ENCODE peak calls at places on chromosomes 11 and 22, in ten cellular contexts. D is left ventricle myocardium inferior, T is A673, P is hepatocyte, A is tibial nerve, J is cardiac fibroblast, E is A549, L is cardiac muscle cell, Y is foreskin fibroblast, R is GM23248. F is an unnamed sample.

GRCh38 chr11:129894281-129895125 is 875 bp downstream of the NFRKB start:
- DNase-seq in T (peak), J (peak), P (peak), L (peak), D (no peak), Y (peak), A (no peak), R (peak), E (no peak), F (peak)

GRCh38 chr11:130168105-130168504 is 8.5 kb downstream of the ST14 start:
- DNase-seq in A (no peak), P (no peak), D (no peak), R (peak), T (no peak), E (no peak), L (no peak), Y (peak), J (peak), F (no peak)

GRCh38 chr11:99020324-99021225 is at the start of gene CNTN5:
- DNase-seq in E (peak), L (peak), P (peak), D (peak), Y (no peak), A (peak), J (peak), R (peak), T (peak), F (peak)

GRCh38 chr22:36808611-36809344 is 8.1 kb downstream of the PVALB start:
- DNase-seq in T (no peak), P (no peak), L (no peak), D (no peak), E (no peak), Y (no peak), A (no peak), J (no peak), R (no peak), F (no peak)

GRCh38 chr11:107882095-107882820 is 23.7 kb upstream of the SLC35F2 start:
- DNase-seq in Y (no peak), E (no peak), J (no peak), D (no peak), L (no peak), R (no peak), A (no peak), T (no peak), P (no peak), F (no peak)

GRCh38 chr11:111370902-111371578 is 8.0 kb downstream of the POU2AF1 start:
- DNase-seq in T (no peak), E (no peak), L (no peak), R (no peak), Y (no peak), D (no peak), P (no peak), J (no peak), A (no peak), F (no peak)

GRCh38 chr11:67055812-67056211 is 835 bp upstream of the RHOD start:
- DNase-seq in A (no peak), R (peak), P (peak), J (peak), T (no peak), Y (no peak), D (no peak), E (no peak), L (peak), F (no peak)

GRCh38 chr11:125443767-125444311 is 52.2 kb downstream of the FEZ1 start:
- DNase-seq in A (no peak), R (no peak), Y (no peak), L (no peak), J (no peak), T (no peak), D (no peak), P (no peak), E (no peak), F (no peak)

GRCh38 chr11:126420730-126421083 is 65.2 kb downstream of the ST3GAL4 start:
- DNase-seq in J (no peak), P (no peak), E (no peak), A (no peak), T (no peak), L (peak), D (no peak), Y (no peak), R (no peak), F (no peak)

GRCh38 chr22:30212996-30213441 is 33.5 kb downstream of the LIF start:
- DNase-seq in D (no peak), E (no peak), Y (no peak), P (no peak), T (no peak), R (peak), L (peak), J (peak), A (no peak), F (peak)

GRCh38 chr22:41171996-41172395 is 33.1 kb upstream of the L3MBTL2 start:
- DNase-seq in J (no peak), Y (no peak), R (no peak), D (no peak), A (no peak), T (no peak), L (no peak), E (no peak), P (no peak), F (no peak)

GRCh38 chr22:38462960-38463784 is 4.7 kb upstream of the KDELR3 start:
- DNase-seq in T (no peak), Y (no peak), D (peak), L (peak), P (peak), E (no peak), A (no peak), R (no peak), J (no peak), F (no peak)

GRCh38 chr11:100791873-100792272 is 104.8 kb downstream of the ARHGAP42 start:
- DNase-seq in P (no peak), T (no peak), R (peak), E (no peak), A (no peak), L (no peak), J (no peak), Y (no peak), D (no peak), F (no peak)

GRCh38 chr11:121595717-121596156 is 143.0 kb upstream of the SORL1-AS1 start:
- DNase-seq in E (peak), J (peak), A (no peak), Y (peak), R (peak), L (peak), P (peak), D (no peak), T (peak), F (peak)

GRCh38 chr11:111819161-111820058 is 52.0 kb downstream of the ALG9 start:
- DNase-seq in A (no peak), Y (peak), E (no peak), J (peak), L (peak), T (peak), D (no peak), P (peak), R (peak), F (peak)

GRCh38 chr11:128548655-128549255 is 38.6 kb downstream of the ETS1 start:
- DNase-seq in A (peak), E (no peak), P (peak), J (peak), L (peak), Y (no peak), R (peak), T (no peak), D (peak), F (peak)

GRCh38 chr22:46971141-46971775 is 208.8 kb downstream of the TBC1D22A start:
- DNase-seq in P (peak), L (peak), D (peak), J (peak), E (no peak), T (no peak), Y (peak), R (no peak), A (peak), F (no peak)

GRCh38 chr11:119236891-119237290 is 30.8 kb downstream of the CBL start:
- DNase-seq in E (no peak), T (no peak), D (no peak), A (no peak), R (peak), Y (peak), L (no peak), P (no peak), J (peak), F (no peak)

GRCh38 chr11:15493921-15494630 is 379.4 kb downstream of the INSC start:
- DNase-seq in J (no peak), Y (no peak), D (no peak), E (no peak), A (no peak), R (no peak), P (peak), T (no peak), L (peak), F (no peak)

GRCh38 chr11:15471028-15471708 is 356.4 kb downstream of the INSC start:
- DNase-seq in P (peak), D (no peak), T (no peak), Y (no peak), L (no peak), J (no peak), E (no peak), R (no peak), A (no peak), F (no peak)

GRCh38 chr22:37177221-37177620 is 10.8 kb downstream of the C1QTNF6 start:
- DNase-seq in R (no peak), T (no peak), D (no peak), L (no peak), A (no peak), Y (no peak), E (no peak), P (no peak), J (no peak), F (no peak)

DNA sequence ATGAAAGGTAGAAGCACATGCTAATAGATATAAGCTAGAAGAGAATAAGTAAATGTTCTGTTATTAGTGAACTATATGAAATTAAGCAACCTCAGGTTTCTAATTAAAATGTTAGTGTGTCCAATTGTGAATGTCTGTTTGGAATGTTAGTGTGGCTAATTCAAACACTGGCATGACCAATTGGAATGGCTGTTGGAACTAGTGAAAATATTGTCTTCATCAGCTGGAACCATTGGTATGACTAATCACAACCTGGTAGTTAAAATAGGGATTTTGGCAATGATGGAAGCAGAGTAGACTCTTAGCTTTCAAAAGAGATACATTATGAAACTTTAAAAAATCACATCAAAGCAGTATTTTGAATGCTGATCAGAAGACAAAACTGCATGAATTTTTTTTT is 66.8 kb downstream of the CYB5R2 start:
- DNase-seq in R (peak), L (no peak), A (no peak), P (no peak), D (no peak), E (no peak), T (no peak), Y (no peak), J (no peak), F (no peak)
- H3K4me3 ChIP-seq in R (no peak), L (no peak), A (no peak), P (peak), D (no peak), E (peak), T (no peak), Y (no peak), J (no peak), F (no peak)

GRCh38 chr11:86577663-86578636 is 94.5 kb downstream of the ME3 start:
- DNase-seq in E (peak), T (peak), A (peak), Y (peak), R (peak), L (peak), J (peak), P (peak), D (peak), F (no peak)
- H3K4me3 ChIP-seq in E (peak), T (no peak), A (no peak), Y (no peak), R (peak), L (no peak), J (no peak), P (no peak), D (peak), F (no peak)

DNA sequence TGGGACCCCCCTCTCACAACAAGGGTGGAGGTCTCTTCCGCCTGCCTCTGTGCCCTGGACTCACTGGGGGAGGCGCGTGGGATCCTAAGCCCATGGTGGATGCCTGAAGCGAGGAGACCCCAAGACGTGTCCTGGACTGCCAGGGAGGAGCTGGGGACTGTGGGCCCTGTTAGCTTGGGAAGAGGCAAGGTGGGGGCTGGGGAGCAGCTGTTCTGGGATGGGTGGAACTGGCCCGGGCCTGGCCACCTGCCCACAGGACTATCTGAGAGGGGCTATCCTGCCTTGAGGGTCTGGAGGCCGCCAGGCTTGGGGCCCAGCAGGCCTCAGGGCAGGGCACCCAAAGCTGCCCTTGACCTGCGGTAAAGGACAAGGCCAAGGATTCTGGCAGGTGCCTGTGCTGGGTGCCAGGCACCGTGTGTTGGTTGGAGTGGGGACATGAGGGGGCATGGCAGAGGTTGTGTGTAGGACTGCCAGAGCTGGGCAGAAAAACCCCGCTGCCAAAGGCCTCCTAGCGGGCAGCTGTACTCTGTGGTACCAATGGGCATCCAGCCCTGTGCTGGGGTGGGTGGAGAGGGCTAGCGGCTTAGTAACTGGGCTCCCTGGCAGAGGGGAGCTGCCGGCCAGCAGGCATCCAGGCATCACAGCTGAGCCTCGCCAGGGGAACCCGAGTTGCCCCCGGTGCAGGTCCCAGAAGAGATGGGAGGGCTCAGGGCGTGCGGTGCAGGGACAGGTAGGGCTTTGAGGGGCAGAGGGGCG is 670 bp downstream of the LSP1 start:
- DNase-seq in R (no peak), J (no peak), A (no peak), T (no peak), P (no peak), Y (no peak), D (no peak), L (no peak), E (no peak), F (no peak)
- H3K4me3 ChIP-seq in R (no peak), J (no peak), A (peak), T (no peak), P (no peak), Y (no peak), D (peak), L (no peak), E (no peak), F (peak)

GRCh38 chr11:114172055-114172861 is 112.7 kb downstream of the ZBTB16 start:
- DNase-seq in L (no peak), E (no peak), P (no peak), D (no peak), Y (no peak), R (no peak), A (no peak), J (no peak), T (no peak), F (no peak)

GRCh38 chr11:114170226-114170625 is 110.7 kb downstream of the ZBTB16 start:
- DNase-seq in A (no peak), E (no peak), R (no peak), P (no peak), L (no peak), Y (no peak), J (no peak), T (no peak), D (no peak), F (no peak)

GRCh38 chr11:114172871-114173444 is 113.4 kb downstream of the ZBTB16 start:
- DNase-seq in E (no peak), R (no peak), L (no peak), A (no peak), J (no peak), T (peak), Y (no peak), D (peak), P (no peak), F (no peak)

GRCh38 chr11:114169321-114169749 is 109.8 kb downstream of the ZBTB16 start:
- DNase-seq in R (peak), P (no peak), D (peak), E (no peak), Y (peak), A (peak), T (no peak), L (no peak), J (peak), F (peak)

DNA sequence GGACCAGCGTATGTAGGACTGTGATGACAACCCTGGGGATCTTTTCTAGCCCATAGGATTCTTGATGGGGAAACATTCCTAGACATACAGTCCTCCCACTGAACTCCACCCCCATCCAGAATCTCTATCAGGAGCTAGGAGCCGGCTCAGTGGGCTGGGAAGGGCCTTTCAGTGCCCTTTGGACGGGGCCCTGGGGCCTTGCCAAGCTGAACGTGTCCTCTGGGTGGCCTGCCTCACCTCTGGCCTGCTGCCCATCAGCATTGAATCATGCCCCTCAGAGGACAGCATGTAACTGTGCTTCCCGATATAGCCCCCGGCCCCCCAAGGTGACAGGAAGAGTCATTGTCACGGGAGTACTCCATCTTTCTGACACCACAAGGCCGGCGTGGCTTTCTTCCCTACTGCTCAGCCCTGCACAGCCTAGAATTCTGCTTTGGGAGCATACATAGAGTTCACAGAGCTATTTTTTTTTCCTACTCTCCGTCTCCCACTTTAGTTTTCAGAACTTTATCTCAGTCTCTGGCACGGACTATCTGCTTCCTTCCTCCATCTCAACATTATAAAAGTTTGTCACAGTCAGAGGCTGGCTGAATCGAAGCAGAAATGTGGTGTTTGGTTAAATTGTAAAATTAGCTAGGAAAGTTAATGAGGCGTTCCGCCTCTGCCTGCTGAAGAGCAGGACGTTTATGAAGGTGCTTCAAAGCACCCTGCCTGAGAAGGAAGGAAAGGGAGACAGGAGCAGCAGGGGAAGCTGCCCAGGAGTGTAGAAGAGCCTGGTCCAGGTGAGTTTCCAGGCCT is 111.9 kb downstream of the ZBTB16 start:
- DNase-seq in T (no peak), P (peak), E (no peak), Y (no peak), D (peak), A (peak), L (peak), J (peak), R (no peak), F (no peak)
- H3K4me3 ChIP-seq in T (no peak), P (no peak), E (no peak), Y (no peak), D (peak), A (no peak), L (no peak), J (no peak), R (no peak), F (no peak)

DNA sequence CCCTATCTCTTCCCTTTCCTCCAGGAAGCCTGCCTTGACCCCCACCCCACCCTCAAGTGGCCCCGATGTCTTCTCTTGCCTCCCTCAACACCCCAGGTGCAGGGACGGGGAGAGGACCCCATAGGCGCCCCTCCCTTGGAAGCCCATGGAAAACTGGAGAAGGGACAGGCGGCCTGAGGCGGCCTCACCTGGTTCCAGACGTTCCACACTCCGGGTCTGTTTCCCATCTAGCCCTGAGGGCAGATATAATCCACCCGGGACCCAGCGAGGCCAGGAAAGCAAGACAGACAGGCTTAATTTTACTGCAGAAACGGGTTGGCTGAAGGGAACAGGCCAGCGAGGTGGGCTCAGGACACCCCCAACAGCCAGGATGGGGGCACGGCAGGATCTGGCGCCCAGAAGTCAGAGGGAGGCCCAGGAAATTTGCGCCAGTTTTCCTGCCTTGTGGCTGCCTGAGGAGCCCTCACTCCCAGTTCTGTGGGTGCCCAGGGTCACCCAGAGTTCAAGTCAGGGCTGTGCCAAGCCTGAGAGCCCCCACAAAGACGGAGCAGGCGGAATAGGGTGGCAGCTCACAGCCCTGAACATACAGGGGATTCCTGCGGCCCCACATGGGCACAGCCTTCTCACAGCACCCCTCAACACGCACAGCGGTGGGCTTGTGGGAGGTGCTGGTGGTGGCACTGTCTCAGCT is 3.0 kb upstream of the SIGIRR start:
- DNase-seq in J (no peak), R (no peak), A (no peak), D (no peak), T (no peak), L (no peak), Y (no peak), P (no peak), E (no peak), F (no peak)
- H3K4me3 ChIP-seq in J (no peak), R (no peak), A (peak), D (peak), T (no peak), L (no peak), Y (no peak), P (no peak), E (no peak), F (no peak)

DNA sequence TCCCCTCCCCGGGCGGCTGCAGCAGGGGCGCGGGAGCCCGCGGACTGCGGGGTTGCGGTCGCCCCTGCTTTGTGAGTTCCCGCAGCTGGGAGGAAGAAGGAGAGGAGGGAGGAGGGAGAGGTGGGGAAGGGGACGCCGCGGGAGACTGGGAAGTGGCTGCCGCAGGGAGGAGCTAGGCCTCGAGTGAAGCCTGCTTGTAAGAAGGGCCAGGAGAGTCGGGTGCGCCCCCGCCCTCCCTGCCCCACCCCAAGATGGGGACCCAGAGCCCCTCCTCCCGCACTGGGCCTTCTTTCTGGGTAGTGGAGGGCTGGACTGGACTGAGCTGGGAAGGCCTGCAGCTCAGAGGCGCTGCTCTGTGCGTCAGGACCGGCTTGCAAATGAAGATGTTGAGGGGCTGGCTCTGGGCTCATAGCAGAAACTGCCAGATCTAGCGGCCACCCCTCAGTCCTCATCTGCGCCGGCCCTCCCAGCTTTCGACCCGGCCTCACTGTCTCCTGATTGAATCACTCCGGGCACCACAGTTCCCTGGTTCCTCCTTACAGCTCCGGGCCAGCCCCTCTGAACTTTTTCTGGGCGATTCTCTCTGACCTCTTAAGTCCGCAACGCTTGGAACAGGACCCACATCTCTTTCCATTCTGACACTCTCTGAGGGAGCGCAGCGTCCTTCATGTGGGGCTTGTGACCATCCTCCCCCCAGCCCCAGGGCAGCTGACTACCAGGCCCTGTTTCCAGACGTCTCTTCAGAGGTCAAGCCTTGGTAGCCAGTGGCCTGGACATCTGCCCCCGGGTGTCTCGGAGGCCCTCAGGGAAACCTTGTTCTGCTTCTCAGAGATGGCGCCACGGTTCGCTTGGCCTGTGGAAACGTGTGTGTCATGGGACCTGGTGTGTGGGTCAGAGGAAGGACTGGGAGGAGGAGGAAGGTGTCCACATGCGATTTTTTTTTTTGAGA is 21.9 kb downstream of the SERPINH1 start:
- DNase-seq in E (no peak), Y (peak), L (peak), A (peak), T (peak), R (peak), P (peak), D (peak), J (peak), F (peak)
- H3K4me3 ChIP-seq in E (peak), Y (peak), L (peak), A (peak), T (peak), R (peak), P (peak), D (peak), J (peak), F (peak)

GRCh38 chr11:45848654-45849081 is 1.4 kb downstream of the CRY2 start:
- DNase-seq in D (no peak), P (peak), R (peak), L (no peak), Y (no peak), A (no peak), J (no peak), T (no peak), E (no peak), F (no peak)
- H3K4me3 ChIP-seq in D (peak), P (no peak), R (peak), L (peak), Y (peak), A (peak), J (no peak), T (peak), E (no peak), F (peak)

F was measured in NB4.